ENCODE peak calls at places on chromosomes 6 and 20, in eight cellular contexts. Y is psoas muscle, J is PC-9, I is osteocyte, K is progenitor cell of endocrine pancreas, X is keratinocyte, T is lower lobe of right lung, Z is H9. Q is an unnamed sample.

GRCh38 chr6:130837067-130837466 is 9.9 kb downstream of the SMLR1 start:
- DNase-seq in Y (no peak), J (no peak), I (no peak), K (no peak), X (no peak), T (no peak), Z (no peak), Q (no peak)

GRCh38 chr6:119978274-119978889 is 628.8 kb upstream of the MAN1A1 start:
- DNase-seq in Y (no peak), J (no peak), I (no peak), K (no peak), X (no peak), T (no peak), Z (no peak), Q (no peak)

GRCh38 chr6:7401103-7401502 is 11.5 kb downstream of the RIOK1 start:
- DNase-seq in Y (no peak), J (no peak), I (no peak), K (no peak), X (no peak), T (no peak), Z (no peak), Q (no peak)

GRCh38 chr6:38943964-38944363 is 104.6 kb upstream of the GLP1R start:
- DNase-seq in Y (no peak), J (no peak), I (no peak), K (no peak), X (no peak), T (no peak), Z (peak; percentile 44), Q (no peak)

GRCh38 chr6:166942393-166943168 is 13.8 kb downstream of the RNASET2 start:
- DNase-seq in Y (no peak), J (no peak), I (no peak), K (no peak), X (no peak), T (peak; percentile 62), Z (no peak), Q (no peak)

GRCh38 chr6:119620846-119621570 is 271.4 kb upstream of the MAN1A1 start:
- DNase-seq in Y (no peak), J (peak; percentile 37), I (no peak), K (no peak), X (peak; percentile 76), T (no peak), Z (no peak), Q (no peak)

GRCh38 chr20:10672579-10673127 is 1.1 kb downstream of the JAG1 start:
- DNase-seq in Y (peak; percentile 74), J (no peak), I (peak; percentile 83), K (peak; percentile 23), X (no peak), T (peak; percentile 80), Z (no peak), Q (no peak)

GRCh38 chr6:41071501-41071922 is 644 bp downstream of the OARD1 start:
- DNase-seq in Y (no peak), J (no peak), I (no peak), K (no peak), X (no peak), T (peak; percentile 87), Z (no peak), Q (no peak)

GRCh38 chr6:149364558-149364957 is 35.5 kb upstream of the SUMO4 start:
- DNase-seq in Y (no peak), J (no peak), I (no peak), K (no peak), X (no peak), T (no peak), Z (no peak), Q (no peak)

GRCh38 chr6:44166116-44166515 is 7.5 kb downstream of the CAPN11 start:
- DNase-seq in Y (no peak), J (no peak), I (no peak), K (no peak), X (no peak), T (no peak), Z (no peak), Q (no peak)

GRCh38 chr6:16704706-16705402 is 56.4 kb downstream of the ATXN1 start:
- DNase-seq in Y (no peak), J (no peak), I (no peak), K (no peak), X (no peak), T (no peak), Z (no peak), Q (no peak)

GRCh38 chr6:84414531-84414930 is 187.1 kb upstream of the CEP162 start:
- DNase-seq in Y (no peak), J (no peak), I (no peak), K (no peak), X (no peak), T (no peak), Z (no peak), Q (no peak)

GRCh38 chr6:20564269-20564668 is 30.0 kb downstream of the CDKAL1 start:
- DNase-seq in Y (no peak), J (no peak), I (no peak), K (no peak), X (no peak), T (no peak), Z (no peak), Q (no peak)

GRCh38 chr6:109966299-109966698 is 11.8 kb upstream of the GPR6 start:
- DNase-seq in Y (no peak), J (no peak), I (no peak), K (no peak), X (no peak), T (no peak), Z (no peak), Q (no peak)

GRCh38 chr6:72689107-72689954 is 67.5 kb downstream of the KCNQ5 start:
- DNase-seq in Y (no peak), J (no peak), I (no peak), K (no peak), X (no peak), T (no peak), Z (no peak), Q (no peak)

GRCh38 chr6:35534396-35535170 is 21.9 kb upstream of the TULP1 start:
- DNase-seq in Y (no peak), J (no peak), I (no peak), K (no peak), X (no peak), T (no peak), Z (no peak), Q (no peak)

GRCh38 chr6:35496851-35497570 is at the start of gene TEAD3:
- DNase-seq in Y (peak; percentile 78), J (peak; percentile 91), I (peak; percentile 91), K (peak; percentile 80), X (no peak), T (peak; percentile 74), Z (peak; percentile 82), Q (peak; percentile 74)

GRCh38 chr6:138607478-138608433 is 108.5 kb upstream of the NHSL1 start:
- DNase-seq in Y (no peak), J (no peak), I (no peak), K (no peak), X (no peak), T (no peak), Z (no peak), Q (no peak)

GRCh38 chr6:79544299-79544927 is 7.2 kb upstream of the LCA5 start:
- DNase-seq in Y (no peak), J (no peak), I (no peak), K (no peak), X (no peak), T (no peak), Z (no peak), Q (no peak)

GRCh38 chr6:79543886-79544285 is 6.7 kb upstream of the LCA5 start:
- DNase-seq in Y (no peak), J (no peak), I (no peak), K (no peak), X (no peak), T (no peak), Z (no peak), Q (no peak)

GRCh38 chr6:79546186-79546585 is 9.0 kb upstream of the LCA5 start:
- DNase-seq in Y (no peak), J (no peak), I (no peak), K (no peak), X (no peak), T (no peak), Z (no peak), Q (no peak)

GRCh38 chr6:79543411-79543810 is 6.2 kb upstream of the LCA5 start:
- DNase-seq in Y (no peak), J (no peak), I (no peak), K (no peak), X (no peak), T (no peak), Z (no peak), Q (no peak)

GRCh38 chr6:79544939-79545450 is 7.8 kb upstream of the LCA5 start:
- DNase-seq in Y (peak; percentile 82), J (peak; percentile 79), I (peak; percentile 93), K (peak; percentile 24), X (peak; percentile 80), T (peak; percentile 67), Z (peak; percentile 95), Q (no peak)
- TF ChIP-seq CTCF in Y (peak; percentile 57), J (no peak), I (peak; percentile 60), K (peak; percentile 63), X (no peak), T (peak; percentile 60), Z (peak; percentile 64), Q (peak; percentile 74)

DNA sequence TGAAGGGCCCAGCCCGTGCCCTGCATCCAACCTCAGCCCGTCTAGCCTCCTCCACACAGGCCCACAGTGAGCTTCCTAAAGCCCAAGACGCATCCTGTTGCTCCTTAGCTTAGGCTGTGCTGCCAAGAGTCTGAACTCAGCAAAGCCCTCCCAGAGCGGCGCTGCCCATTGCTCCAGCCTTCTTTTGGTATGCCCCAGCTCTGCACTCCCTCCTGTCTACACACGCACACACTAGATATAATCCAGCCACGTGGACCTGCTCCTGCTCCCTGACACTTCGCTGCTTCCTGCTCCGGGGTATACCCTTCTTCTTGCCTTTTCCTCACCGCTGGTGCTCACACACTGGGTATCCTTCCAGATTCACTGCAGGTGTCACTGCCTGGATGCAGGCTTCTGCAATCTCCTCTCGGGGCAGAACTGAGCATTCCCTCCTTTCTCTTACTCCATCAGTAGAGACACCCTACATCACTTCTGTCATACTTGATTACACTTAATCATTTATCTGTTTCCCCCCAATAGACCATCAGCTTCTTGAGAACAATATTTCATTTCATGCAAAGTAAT is 23.8 kb downstream of the GABRR2 start:
- DNase-seq in Y (no peak), J (no peak), I (peak; percentile 71), K (no peak), X (no peak), T (no peak), Z (peak; percentile 22), Q (no peak)
- TF ChIP-seq CTCF in Y (no peak), J (no peak), I (no peak), K (no peak), X (no peak), T (no peak), Z (no peak), Q (no peak)

DNA sequence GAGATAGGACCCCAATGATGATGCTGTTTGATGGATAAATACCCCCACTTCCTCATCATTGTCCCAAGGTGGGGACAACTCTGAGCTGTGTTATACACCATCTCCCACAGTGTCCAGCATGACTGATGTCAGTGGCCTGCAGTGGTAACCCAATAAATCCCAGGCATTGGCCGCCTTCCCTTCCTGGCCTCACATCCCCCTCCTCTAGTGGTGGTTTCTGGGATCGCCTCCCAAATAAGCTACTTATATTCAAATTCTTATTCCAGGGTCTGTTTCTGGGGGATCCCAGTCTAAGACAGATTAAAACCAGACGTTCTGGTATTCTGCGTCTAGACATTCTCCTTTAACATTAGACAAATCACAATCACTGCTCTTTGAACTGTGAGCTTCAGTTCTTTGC is 90.6 kb downstream of the SCP2D1 start:
- DNase-seq in Y (no peak), J (no peak), I (no peak), K (no peak), X (no peak), T (no peak), Z (no peak), Q (no peak)
- TF ChIP-seq CTCF in Y (no peak), J (no peak), I (no peak), K (no peak), X (peak; percentile 8), T (no peak), Z (peak; percentile 32), Q (no peak)

GRCh38 chr20:63778857-63779256 is 39.3 kb downstream of the SLC2A4RG start:
- DNase-seq in Y (no peak), J (no peak), I (no peak), K (no peak), X (no peak), T (no peak), Z (no peak), Q (no peak)
- TF ChIP-seq CTCF in Y (no peak), J (no peak), I (no peak), K (no peak), X (no peak), T (no peak), Z (peak; percentile 34), Q (peak; percentile 10)